ENCODE peak calls at places on chromosome 5, in ten cellular contexts. One of them, this sample, is unnamed.

GRCh38 chr5:96896806-96897205 is 20.5 kb downstream of the ERAP2 start:
- DNase-seq in RWPE2: no peak
- DNase-seq in stomach: no peak
- DNase-seq in AG10803: no peak
- DNase-seq in A549: no peak
- DNase-seq in tibial nerve: no peak
- DNase-seq in GM12865: peak
- DNase-seq in BE2C: no peak
- DNase-seq in fibroblast of mammary gland: no peak
- DNase-seq in fibroblast of the aortic adventitia: no peak
- DNase-seq in this sample: no peak

GRCh38 chr5:181219262-181220177 is 3.6 kb upstream of the TRIM41 start:
- DNase-seq in GM12865: no peak
- DNase-seq in RWPE2: no peak
- DNase-seq in BE2C: no peak
- DNase-seq in tibial nerve: no peak
- DNase-seq in A549: no peak
- DNase-seq in fibroblast of mammary gland: no peak
- DNase-seq in AG10803: no peak
- DNase-seq in stomach: no peak
- DNase-seq in fibroblast of the aortic adventitia: no peak
- DNase-seq in this sample: no peak

GRCh38 chr5:155082401-155082800 is 68.8 kb downstream of the KIF4B start:
- DNase-seq in RWPE2: no peak
- DNase-seq in fibroblast of the aortic adventitia: peak
- DNase-seq in tibial nerve: no peak
- DNase-seq in GM12865: no peak
- DNase-seq in AG10803: peak
- DNase-seq in A549: peak
- DNase-seq in fibroblast of mammary gland: peak
- DNase-seq in BE2C: no peak
- DNase-seq in stomach: no peak
- DNase-seq in this sample: no peak

GRCh38 chr5:117454716-117455212 is 880.1 kb upstream of the SEMA6A start:
- DNase-seq in AG10803: peak
- DNase-seq in BE2C: peak
- DNase-seq in A549: peak
- DNase-seq in stomach: peak
- DNase-seq in fibroblast of mammary gland: peak
- DNase-seq in tibial nerve: peak
- DNase-seq in RWPE2: peak
- DNase-seq in fibroblast of the aortic adventitia: no peak
- DNase-seq in GM12865: peak
- DNase-seq in this sample: peak

GRCh38 chr5:10760976-10761841 is at the start of gene DAP:
- DNase-seq in BE2C: peak
- DNase-seq in stomach: peak
- DNase-seq in A549: peak
- DNase-seq in fibroblast of mammary gland: peak
- DNase-seq in tibial nerve: peak
- DNase-seq in AG10803: peak
- DNase-seq in GM12865: peak
- DNase-seq in fibroblast of the aortic adventitia: peak
- DNase-seq in RWPE2: peak
- DNase-seq in this sample: peak

GRCh38 chr5:55159763-55160492 is at the start of gene GPX8:
- DNase-seq in fibroblast of the aortic adventitia: peak
- DNase-seq in stomach: no peak
- DNase-seq in AG10803: peak
- DNase-seq in BE2C: no peak
- DNase-seq in A549: peak
- DNase-seq in tibial nerve: peak
- DNase-seq in fibroblast of mammary gland: peak
- DNase-seq in RWPE2: no peak
- DNase-seq in GM12865: peak
- DNase-seq in this sample: peak

GRCh38 chr5:33892419-33893151 is 795 bp upstream of the ADAMTS12 start:
- DNase-seq in fibroblast of the aortic adventitia: peak
- DNase-seq in A549: no peak
- DNase-seq in tibial nerve: peak
- DNase-seq in BE2C: no peak
- DNase-seq in AG10803: peak
- DNase-seq in RWPE2: peak
- DNase-seq in stomach: peak
- DNase-seq in GM12865: no peak
- DNase-seq in fibroblast of mammary gland: peak
- DNase-seq in this sample: no peak

GRCh38 chr5:82931110-82931509 is 146.1 kb downstream of the TMEM167A start:
- DNase-seq in fibroblast of mammary gland: peak
- DNase-seq in RWPE2: no peak
- DNase-seq in fibroblast of the aortic adventitia: peak
- DNase-seq in A549: no peak
- DNase-seq in stomach: no peak
- DNase-seq in AG10803: no peak
- DNase-seq in tibial nerve: no peak
- DNase-seq in BE2C: no peak
- DNase-seq in GM12865: no peak
- DNase-seq in this sample: no peak

GRCh38 chr5:150567031-150567680 is 59.2 kb downstream of the NDST1 start:
- DNase-seq in tibial nerve: no peak
- DNase-seq in GM12865: no peak
- DNase-seq in AG10803: peak
- DNase-seq in BE2C: no peak
- DNase-seq in A549: no peak
- DNase-seq in stomach: no peak
- DNase-seq in RWPE2: no peak
- DNase-seq in fibroblast of mammary gland: peak
- DNase-seq in fibroblast of the aortic adventitia: peak
- DNase-seq in this sample: no peak

GRCh38 chr5:147763791-147764525 is 18.6 kb downstream of the JAKMIP2 start:
- DNase-seq in BE2C: no peak
- DNase-seq in fibroblast of the aortic adventitia: peak
- DNase-seq in fibroblast of mammary gland: peak
- DNase-seq in RWPE2: no peak
- DNase-seq in AG10803: peak
- DNase-seq in stomach: no peak
- DNase-seq in A549: no peak
- DNase-seq in tibial nerve: no peak
- DNase-seq in GM12865: no peak
- DNase-seq in this sample: no peak

GRCh38 chr5:175347027-175347426 is 97.0 kb downstream of the DRD1 start:
- DNase-seq in fibroblast of mammary gland: peak
- DNase-seq in AG10803: no peak
- DNase-seq in BE2C: no peak
- DNase-seq in fibroblast of the aortic adventitia: peak
- DNase-seq in stomach: no peak
- DNase-seq in A549: no peak
- DNase-seq in RWPE2: no peak
- DNase-seq in tibial nerve: no peak
- DNase-seq in GM12865: no peak
- DNase-seq in this sample: no peak

GRCh38 chr5:148697177-148697820 is 43.0 kb upstream of the HTR4 start:
- DNase-seq in A549: no peak
- DNase-seq in RWPE2: no peak
- DNase-seq in GM12865: no peak
- DNase-seq in tibial nerve: no peak
- DNase-seq in fibroblast of mammary gland: peak
- DNase-seq in BE2C: no peak
- DNase-seq in fibroblast of the aortic adventitia: peak
- DNase-seq in stomach: no peak
- DNase-seq in AG10803: peak
- DNase-seq in this sample: no peak

GRCh38 chr5:142611154-142611553 is 74.7 kb downstream of the FGF1 start:
- DNase-seq in RWPE2: no peak
- DNase-seq in A549: peak
- DNase-seq in fibroblast of the aortic adventitia: peak
- DNase-seq in tibial nerve: peak
- DNase-seq in stomach: peak
- DNase-seq in fibroblast of mammary gland: peak
- DNase-seq in BE2C: peak
- DNase-seq in GM12865: peak
- DNase-seq in AG10803: peak
- DNase-seq in this sample: peak

GRCh38 chr5:102893942-102894341 is 138.8 kb downstream of the PAM start:
- DNase-seq in GM12865: no peak
- DNase-seq in fibroblast of mammary gland: no peak
- DNase-seq in A549: no peak
- DNase-seq in RWPE2: no peak
- DNase-seq in BE2C: no peak
- DNase-seq in stomach: no peak
- DNase-seq in AG10803: no peak
- DNase-seq in fibroblast of the aortic adventitia: no peak
- DNase-seq in tibial nerve: no peak
- DNase-seq in this sample: no peak

GRCh38 chr5:81020478-81021167 is 60.5 kb downstream of the RASGRF2 start:
- DNase-seq in stomach: no peak
- DNase-seq in tibial nerve: no peak
- DNase-seq in BE2C: no peak
- DNase-seq in fibroblast of the aortic adventitia: no peak
- DNase-seq in GM12865: no peak
- DNase-seq in AG10803: no peak
- DNase-seq in RWPE2: no peak
- DNase-seq in fibroblast of mammary gland: no peak
- DNase-seq in A549: no peak
- DNase-seq in this sample: no peak

DNA sequence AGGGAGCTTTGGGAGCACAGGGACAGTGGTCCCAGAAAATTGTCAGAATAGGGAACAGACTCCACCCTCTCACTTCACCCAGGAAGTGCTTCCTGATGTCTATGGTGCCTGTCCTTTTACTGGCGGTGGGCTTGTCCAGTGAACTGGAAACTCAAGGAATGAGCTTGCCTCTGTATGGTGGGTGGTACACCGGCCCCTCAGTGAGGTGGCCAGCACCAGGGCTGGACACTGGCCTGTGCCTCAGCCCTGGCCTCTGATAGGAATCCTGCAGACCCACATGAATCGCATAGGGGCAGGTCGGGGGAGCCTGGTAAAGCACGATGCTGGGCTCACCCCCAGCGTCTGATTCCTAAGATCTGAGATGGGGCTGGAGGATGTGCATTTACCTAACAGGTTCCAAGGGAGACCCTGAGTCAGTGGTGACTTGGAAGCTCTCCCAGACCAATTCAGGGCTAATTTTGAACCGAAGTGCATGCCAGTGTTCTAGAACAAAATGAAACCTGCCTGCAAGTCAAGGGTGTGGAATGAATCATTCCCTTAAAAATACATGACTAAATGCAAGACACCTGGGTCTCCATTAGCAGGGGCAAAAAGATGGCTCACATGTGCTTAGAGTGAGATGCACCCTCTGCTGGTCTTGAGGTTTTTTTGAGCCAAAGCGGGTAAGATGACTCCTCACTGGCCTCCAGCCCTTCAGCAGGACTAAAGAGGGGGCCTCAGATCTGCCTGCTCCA is 178.3 kb downstream of the HSPA4 start:
- DNase-seq in AG10803: no peak
- DNase-seq in GM12865: peak
- DNase-seq in tibial nerve: no peak
- DNase-seq in A549: no peak
- DNase-seq in fibroblast of mammary gland: peak
- DNase-seq in fibroblast of the aortic adventitia: no peak
- DNase-seq in BE2C: no peak
- DNase-seq in stomach: no peak
- DNase-seq in RWPE2: no peak
- DNase-seq in this sample: no peak
- TF ChIP-seq CTCF in AG10803: no peak
- TF ChIP-seq CTCF in GM12865: no peak
- TF ChIP-seq CTCF in tibial nerve: no peak
- TF ChIP-seq CTCF in A549: no peak
- TF ChIP-seq CTCF in fibroblast of mammary gland: no peak
- TF ChIP-seq CTCF in fibroblast of the aortic adventitia: no peak
- TF ChIP-seq CTCF in BE2C: no peak
- TF ChIP-seq CTCF in stomach: no peak
- TF ChIP-seq CTCF in RWPE2: peak
- TF ChIP-seq CTCF in this sample: no peak

DNA sequence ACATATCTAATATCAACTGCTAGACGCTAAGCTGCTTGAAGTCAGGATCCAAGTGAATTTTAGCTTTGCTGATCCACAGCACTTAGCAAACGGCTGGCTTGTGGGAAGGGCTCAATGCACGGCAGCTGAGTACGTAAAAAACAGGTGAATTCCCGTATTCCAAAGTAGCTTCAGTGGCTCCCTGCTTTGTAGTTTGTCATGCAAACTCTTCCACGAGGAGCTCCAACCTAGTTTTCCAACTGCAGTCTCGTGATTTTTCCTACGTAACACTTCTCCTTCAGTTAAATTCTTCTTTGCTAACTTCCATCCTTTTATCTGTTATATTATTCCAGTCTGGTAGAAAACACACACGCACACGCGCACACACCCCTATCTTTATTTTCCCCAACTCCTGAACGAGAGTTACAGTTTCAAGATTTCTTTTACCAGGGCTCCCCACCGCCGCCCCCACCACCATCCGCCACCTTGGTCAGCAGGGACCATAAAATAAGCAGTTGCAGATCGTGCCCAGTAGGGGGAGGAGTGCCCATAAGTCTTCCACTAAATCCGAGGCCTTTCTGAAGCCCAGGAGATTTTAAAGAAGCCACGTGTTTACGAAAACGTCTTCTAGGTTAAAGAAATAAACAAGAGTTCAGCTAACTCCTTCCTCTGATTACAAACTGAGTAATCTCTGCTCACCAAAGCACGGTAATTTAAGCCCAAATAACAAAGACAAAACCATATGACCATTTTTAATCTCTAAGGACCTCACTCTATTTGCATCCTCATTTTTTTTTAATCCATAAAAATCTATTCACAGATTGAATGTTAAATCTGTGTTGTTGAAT is 34.8 kb upstream of the TRIO start:
- DNase-seq in A549: peak
- DNase-seq in GM12865: peak
- DNase-seq in stomach: peak
- DNase-seq in fibroblast of the aortic adventitia: peak
- DNase-seq in AG10803: peak
- DNase-seq in RWPE2: no peak
- DNase-seq in BE2C: peak
- DNase-seq in fibroblast of mammary gland: peak
- DNase-seq in tibial nerve: peak
- DNase-seq in this sample: peak
- H3K4me3 ChIP-seq in A549: no peak
- H3K4me3 ChIP-seq in GM12865: peak
- H3K4me3 ChIP-seq in stomach: peak
- H3K4me3 ChIP-seq in fibroblast of the aortic adventitia: peak
- H3K4me3 ChIP-seq in AG10803: no peak
- H3K4me3 ChIP-seq in RWPE2: no peak
- H3K4me3 ChIP-seq in BE2C: peak
- H3K4me3 ChIP-seq in fibroblast of mammary gland: peak
- H3K4me3 ChIP-seq in tibial nerve: peak
- H3K4me3 ChIP-seq in this sample: peak

GRCh38 chr5:176619569-176620332 is 9.8 kb upstream of the GPRIN1 start:
- DNase-seq in stomach: no peak
- DNase-seq in AG10803: no peak
- DNase-seq in A549: no peak
- DNase-seq in fibroblast of the aortic adventitia: no peak
- DNase-seq in RWPE2: peak
- DNase-seq in BE2C: no peak
- DNase-seq in fibroblast of mammary gland: no peak
- DNase-seq in tibial nerve: no peak
- DNase-seq in GM12865: no peak
- DNase-seq in this sample: no peak
- TF ChIP-seq CTCF in stomach: no peak
- TF ChIP-seq CTCF in AG10803: no peak
- TF ChIP-seq CTCF in A549: no peak
- TF ChIP-seq CTCF in fibroblast of the aortic adventitia: no peak
- TF ChIP-seq CTCF in RWPE2: peak
- TF ChIP-seq CTCF in BE2C: no peak
- TF ChIP-seq CTCF in fibroblast of mammary gland: no peak
- TF ChIP-seq CTCF in tibial nerve: no peak
- TF ChIP-seq CTCF in GM12865: no peak
- TF ChIP-seq CTCF in this sample: no peak

GRCh38 chr5:16841416-16841815 is 94.7 kb downstream of the MYO10 start:
- DNase-seq in GM12865: no peak
- DNase-seq in fibroblast of the aortic adventitia: no peak
- DNase-seq in tibial nerve: no peak
- DNase-seq in BE2C: no peak
- DNase-seq in stomach: no peak
- DNase-seq in AG10803: no peak
- DNase-seq in RWPE2: no peak
- DNase-seq in fibroblast of mammary gland: no peak
- DNase-seq in A549: no peak
- DNase-seq in this sample: no peak
- H3K4me3 ChIP-seq in GM12865: no peak
- H3K4me3 ChIP-seq in fibroblast of the aortic adventitia: no peak
- H3K4me3 ChIP-seq in tibial nerve: no peak
- H3K4me3 ChIP-seq in BE2C: no peak
- H3K4me3 ChIP-seq in stomach: no peak
- H3K4me3 ChIP-seq in AG10803: no peak
- H3K4me3 ChIP-seq in RWPE2: no peak
- H3K4me3 ChIP-seq in fibroblast of mammary gland: no peak
- H3K4me3 ChIP-seq in A549: no peak
- H3K4me3 ChIP-seq in this sample: no peak